ENCODE peak calls at places on chromosomes 5 and 9, in four cellular contexts. T is SJSA1, G is A549, Q is esophagus muscularis mucosa. P is an unnamed sample.

GRCh38 chr9:83199240-83199639 is 136.3 kb upstream of the RASEF start:
- DNase-seq in T (no peak), G (peak; percentile 74), Q (no peak), P (no peak)

GRCh38 chr5:72141440-72142271 is 34.4 kb downstream of the MAP1B start:
- DNase-seq in T (peak; percentile 86), G (peak; percentile 81), Q (no peak), P (no peak)

GRCh38 chr5:95081500-95082355 is 203.2 kb downstream of the MCTP1 start:
- DNase-seq in T (peak; percentile 66), G (peak; percentile 82), Q (no peak), P (peak; percentile 94)

GRCh38 chr5:36396640-36397039 is 94.9 kb upstream of the RANBP3L start:
- DNase-seq in T (peak; percentile 55), G (no peak), Q (no peak), P (no peak)

GRCh38 chr5:154829589-154830218 is 20.7 kb downstream of the FAXDC2 start:
- DNase-seq in T (no peak), G (peak; percentile 50), Q (no peak), P (no peak)

GRCh38 chr9:119050281-119050680 is 319.0 kb downstream of the BRINP1 start:
- DNase-seq in T (no peak), G (no peak), Q (no peak), P (no peak)

GRCh38 chr9:110126986-110127864 is 80.7 kb downstream of the C9orf152 start:
- DNase-seq in T (no peak), G (no peak), Q (no peak), P (no peak)

GRCh38 chr9:27157086-27157485 is 48.1 kb downstream of the TEK start:
- DNase-seq in T (no peak), G (no peak), Q (no peak), P (no peak)

GRCh38 chr5:4868140-4868735 is 271.9 kb upstream of the ADAMTS16 start:
- DNase-seq in T (peak; percentile 76), G (peak; percentile 52), Q (no peak), P (peak; percentile 33)

GRCh38 chr5:147223951-147224791 is 10.7 kb upstream of the STK32A start:
- DNase-seq in T (peak; percentile 57), G (peak; percentile 38), Q (no peak), P (no peak)

GRCh38 chr9:1009101-1009707 is 32.7 kb downstream of the DMRT3 start:
- DNase-seq in T (peak; percentile 57), G (peak; percentile 76), Q (no peak), P (peak; percentile 42)

GRCh38 chr5:36683821-36684434 is 77.5 kb downstream of the SLC1A3 start:
- DNase-seq in T (no peak), G (no peak), Q (no peak), P (no peak)

GRCh38 chr5:34511063-34511462 is 145.1 kb upstream of the RAI14 start:
- DNase-seq in T (no peak), G (no peak), Q (no peak), P (no peak)

GRCh38 chr5:179267071-179267670 is 78.1 kb downstream of the ADAMTS2 start:
- DNase-seq in T (peak; percentile 44), G (no peak), Q (no peak), P (no peak)

GRCh38 chr5:96017951-96018350 is 56.3 kb upstream of the ELL2 start:
- DNase-seq in T (no peak), G (peak; percentile 23), Q (no peak), P (no peak)

GRCh38 chr5:173974688-173975239 is 14.2 kb upstream of the C5orf47 start:
- DNase-seq in T (no peak), G (no peak), Q (no peak), P (no peak)

GRCh38 chr9:129853614-129854013 is 18.4 kb downstream of the USP20 start:
- DNase-seq in T (no peak), G (no peak), Q (no peak), P (no peak)
- H3K4me1 ChIP-seq in T (no peaks in the 10 kb centered on the region), G (no peaks in the 10 kb centered on the region), Q (peaks cover 38% of the 10 kb centered on the region), P (no peaks in the 10 kb centered on the region)

GRCh38 chr5:134527961-134528424 is 2.5 kb downstream of the JADE2 start:
- DNase-seq in T (no peak), G (no peak), Q (no peak), P (no peak)

GRCh38 chr5:134526483-134527155 is 1.1 kb downstream of the JADE2 start:
- DNase-seq in T (peak; percentile 88), G (no peak), Q (peak; percentile 95), P (no peak)

GRCh38 chr5:134529460-134529859 is 4.0 kb downstream of the JADE2 start:
- DNase-seq in T (no peak), G (no peak), Q (no peak), P (no peak)

GRCh38 chr5:134525687-134526482 is 415 bp downstream of the JADE2 start:
- DNase-seq in T (peak; percentile 83), G (peak; percentile 84), Q (no peak), P (no peak)

GRCh38 chr5:134527156-134527960 is 1.9 kb downstream of the JADE2 start:
- DNase-seq in T (peak; percentile 95), G (peak; percentile 94), Q (peak; percentile 95), P (no peak)
- H3K4me1 ChIP-seq in T (peaks cover 28% of the 10 kb centered on the region), G (peaks cover 61% of the 10 kb centered on the region), Q (peaks cover 62% of the 10 kb centered on the region), P (peaks cover 62% of the 10 kb centered on the region)

GRCh38 chr5:139401546-139401945 is 2.3 kb downstream of the SPATA24 start:
- DNase-seq in T (no peak), G (no peak), Q (no peak), P (no peak)
- H3K4me1 ChIP-seq in T (peaks cover 9% of the 10 kb centered on the region), G (peaks cover 18% of the 10 kb centered on the region), Q (peaks cover 17% of the 10 kb centered on the region), P (peaks cover 14% of the 10 kb centered on the region)

GRCh38 chr9:131254107-131254491 is 22.2 kb downstream of the FAM78A start:
- DNase-seq in T (no peak), G (no peak), Q (no peak), P (no peak)
- H3K4me1 ChIP-seq in T (peaks cover 8% of the 10 kb centered on the region), G (peaks cover 8% of the 10 kb centered on the region), Q (peaks cover 21% of the 10 kb centered on the region), P (no peaks in the 10 kb centered on the region)

GRCh38 chr5:14177651-14178050 is 34.5 kb downstream of the TRIO start:
- DNase-seq in T (no peak), G (no peak), Q (no peak), P (no peak)

GRCh38 chr5:14176888-14177287 is 33.7 kb downstream of the TRIO start:
- DNase-seq in T (no peak), G (no peak), Q (no peak), P (no peak)

GRCh38 chr5:14179446-14179845 is 36.3 kb downstream of the TRIO start:
- DNase-seq in T (no peak), G (no peak), Q (no peak), P (no peak)

GRCh38 chr5:14178671-14179211 is 35.6 kb downstream of the TRIO start:
- DNase-seq in T (peak; percentile 79), G (peak; percentile 51), Q (no peak), P (no peak)

GRCh38 chr5:14178091-14178490 is 34.9 kb downstream of the TRIO start:
- DNase-seq in T (no peak), G (no peak), Q (no peak), P (no peak)
- H3K4me1 ChIP-seq in T (peaks cover 84% of the 10 kb centered on the region), G (peaks cover 96% of the 10 kb centered on the region), Q (peaks cover 80% of the 10 kb centered on the region), P (peaks cover 93% of the 10 kb centered on the region)

DNA sequence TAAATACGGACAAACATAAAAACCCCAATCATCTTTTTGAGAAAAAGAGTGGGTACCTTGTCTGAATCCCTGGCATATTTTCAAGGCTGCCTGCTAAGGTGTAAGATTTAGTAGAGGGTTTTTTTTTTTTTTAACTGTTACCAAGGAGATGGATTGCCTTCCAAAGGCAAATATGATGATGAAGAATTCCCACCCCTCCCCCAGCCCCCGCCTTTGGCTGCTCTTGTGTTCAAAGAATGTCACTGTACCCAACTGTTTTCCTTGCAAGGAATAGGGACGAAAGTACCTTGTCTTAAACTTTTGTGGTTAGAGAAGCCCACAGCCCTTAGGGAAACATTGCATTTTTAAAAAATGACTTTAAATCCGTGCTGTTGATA is 31.3 kb downstream of the ARHGAP26 start:
- DNase-seq in T (no peak), G (no peak), Q (no peak), P (no peak)
- H3K4me1 ChIP-seq in T (peaks cover 10% of the 10 kb centered on the region), G (peaks cover 52% of the 10 kb centered on the region), Q (peaks cover 32% of the 10 kb centered on the region), P (peaks cover 59% of the 10 kb centered on the region)

DNA sequence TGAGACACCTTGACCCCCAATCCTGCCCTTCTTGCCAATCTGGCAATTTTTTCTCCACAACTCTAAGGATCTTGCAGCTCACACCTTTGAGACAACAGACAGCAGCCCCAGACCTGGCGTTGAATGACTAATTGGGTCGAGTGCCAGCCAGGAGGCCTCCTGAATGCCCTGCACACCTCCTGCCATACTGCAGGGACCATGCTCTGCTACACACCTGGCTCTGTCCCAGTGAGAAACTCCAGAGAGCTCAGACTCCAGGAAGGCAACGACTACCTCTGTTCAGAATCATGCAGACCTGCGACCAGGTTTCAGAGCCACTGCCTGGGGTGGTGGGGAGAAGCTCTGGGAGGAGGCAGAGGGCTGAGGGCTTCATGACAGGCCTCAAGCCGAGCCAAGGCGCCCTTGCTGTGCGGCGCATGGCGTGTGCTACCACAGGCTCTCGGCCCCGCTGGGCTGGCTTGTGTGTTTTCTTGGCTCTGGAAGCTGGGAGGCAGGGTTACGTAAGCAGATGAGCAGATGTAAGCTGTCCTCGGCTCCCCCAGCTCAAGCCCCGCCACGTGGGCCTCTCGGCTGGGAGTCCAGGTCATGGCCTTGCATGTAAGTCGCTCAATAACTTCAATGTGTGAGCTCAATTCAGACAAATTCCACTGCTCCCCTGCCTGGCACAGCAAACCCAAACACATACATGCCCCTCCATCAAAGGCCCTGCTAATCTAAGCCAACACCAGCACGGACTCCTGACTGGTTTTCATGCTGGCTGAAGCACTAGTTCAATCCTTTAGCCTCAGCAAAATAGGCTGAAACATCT is 27.5 kb downstream of the B4GALT1 start:
- DNase-seq in T (no peak), G (no peak), Q (no peak), P (no peak)
- H3K4me1 ChIP-seq in T (no peaks in the 10 kb centered on the region), G (peaks cover 89% of the 10 kb centered on the region), Q (peaks cover 92% of the 10 kb centered on the region), P (peaks cover 5% of the 10 kb centered on the region)

GRCh38 chr5:112914584-112914983 is 7.4 kb downstream of the REEP5 start:
- DNase-seq in T (no peak), G (no peak), Q (no peak), P (no peak)

GRCh38 chr5:112918679-112919078 is 3.3 kb downstream of the REEP5 start:
- DNase-seq in T (peak; percentile 56), G (no peak), Q (no peak), P (no peak)

GRCh38 chr5:112917453-112918005 is 4.5 kb downstream of the REEP5 start:
- DNase-seq in T (no peak), G (peak; percentile 42), Q (no peak), P (no peak)

GRCh38 chr5:112918136-112918535 is 3.9 kb downstream of the REEP5 start:
- DNase-seq in T (no peak), G (no peak), Q (no peak), P (no peak)

GRCh38 chr5:112915831-112916230 is 6.2 kb downstream of the REEP5 start:
- DNase-seq in T (no peak), G (no peak), Q (no peak), P (no peak)
- H3K4me1 ChIP-seq in T (peaks cover 29% of the 10 kb centered on the region), G (peaks cover 28% of the 10 kb centered on the region), Q (peaks cover 72% of the 10 kb centered on the region), P (peaks cover 38% of the 10 kb centered on the region)